ENCODE peak calls at places on chromosomes 11 and 22, in six cellular contexts. X, F, V, O, U and H are unnamed samples.

GRCh38 chr11:70158201-70158600 is 44.9 kb upstream of the FADD start:
- DNase-seq in X (no peak), F (peak; percentile 81), V (peak; percentile 13), O (peak; percentile 58), U (peak; percentile 94), H (no peak)

GRCh38 chr22:26592368-26593015 is 2.6 kb upstream of the TPST2 start:
- DNase-seq in X (no peak), F (no peak), V (no peak), O (no peak), U (no peak), H (no peak)

GRCh38 chr11:15258433-15259350 is 144.0 kb downstream of the INSC start:
- DNase-seq in X (no peak), F (peak; percentile 25), V (peak; percentile 51), O (no peak), U (no peak), H (no peak)

GRCh38 chr11:1771700-1772099 is 8.0 kb upstream of the CTSD start:
- DNase-seq in X (no peak), F (no peak), V (no peak), O (no peak), U (no peak), H (no peak)

GRCh38 chr11:12172493-12173013 is 62.2 kb downstream of the MICAL2 start:
- DNase-seq in X (no peak), F (no peak), V (no peak), O (no peak), U (no peak), H (no peak)

GRCh38 chr11:70487763-70488162 is 89.4 kb downstream of the CTTN start:
- DNase-seq in X (no peak), F (no peak), V (no peak), O (no peak), U (no peak), H (no peak)

GRCh38 chr11:58739725-58740430 is 8.1 kb upstream of the GLYAT start:
- DNase-seq in X (no peak), F (no peak), V (no peak), O (no peak), U (no peak), H (no peak)

GRCh38 chr22:50731811-50732624 is 6.0 kb upstream of the ACR start:
- DNase-seq in X (peak; percentile 50), F (peak; percentile 90), V (peak; percentile 15), O (peak; percentile 86), U (peak; percentile 11), H (no peak)